ENCODE peak calls at places on chromosomes 13 and 19, in six cellular contexts. K is GM19239, B is AG09319, E is tibial artery, Q is heart left ventricle, W is fibroblast of the aortic adventitia. C is an unnamed sample.

GRCh38 chr13:66859078-66859477 is 371.1 kb downstream of the PCDH9 start:
- DNase-seq in W (no peak), Q (no peak), K (no peak), B (no peak), E (no peak), C (peak; percentile 30)

GRCh38 chr13:104008571-104009435 is 942.6 kb upstream of the SLC10A2 start:
- DNase-seq in B (no peak), W (peak; percentile 44), Q (no peak), E (no peak), K (no peak), C (no peak)

GRCh38 chr13:42574435-42575311 is 721 bp downstream of the TNFSF11 start:
- DNase-seq in K (peak; percentile 67), Q (no peak), E (no peak), W (no peak), B (no peak), C (no peak)

GRCh38 chr19:7680606-7681335 is at the start of gene TRAPPC5:
- DNase-seq in Q (peak; percentile 89), K (peak; percentile 89), B (peak; percentile 42), E (peak; percentile 89), W (peak; percentile 73), C (peak; percentile 90)

GRCh38 chr13:66367356-66367755 is 862.8 kb downstream of the PCDH9 start:
- DNase-seq in E (no peak), K (no peak), W (no peak), Q (no peak), B (no peak), C (no peak)

GRCh38 chr13:92473736-92474465 is 752.7 kb upstream of the GPC6 start:
- DNase-seq in K (no peak), Q (no peak), W (no peak), E (no peak), B (no peak), C (no peak)

GRCh38 chr13:49374585-49375290 is 69.1 kb downstream of the CAB39L start:
- DNase-seq in W (peak; percentile 59), E (no peak), Q (no peak), B (peak; percentile 57), K (no peak), C (no peak)

GRCh38 chr13:21243045-21243842 is 66.8 kb downstream of the MRPL57 start:
- DNase-seq in Q (no peak), E (no peak), K (no peak), B (no peak), W (no peak), C (no peak)

GRCh38 chr19:41641879-41642485 is 15.1 kb upstream of the CEACAM4 start:
- DNase-seq in K (peak; percentile 67), W (peak; percentile 59), Q (peak; percentile 50), E (no peak), B (peak; percentile 20), C (peak; percentile 73)

GRCh38 chr13:21674271-21675009 is 3.6 kb downstream of the FGF9 start:
- DNase-seq in B (no peak), W (no peak), K (no peak), E (no peak), Q (peak; percentile 38), C (peak; percentile 39)

GRCh38 chr13:21988624-21989023 is 317.8 kb downstream of the FGF9 start:
- DNase-seq in K (no peak), W (no peak), B (no peak), Q (no peak), E (no peak), C (no peak)

GRCh38 chr19:55580628-55581144 is at the start of gene ZNF579:
- DNase-seq in Q (peak; percentile 90), B (peak; percentile 76), K (peak; percentile 96), E (peak; percentile 90), W (peak; percentile 93), C (no peak)

GRCh38 chr13:87810391-87810801 is 139.2 kb downstream of the SLITRK5 start:
- DNase-seq in K (no peak), Q (no peak), E (no peak), B (no peak), W (no peak), C (no peak)

GRCh38 chr19:1651548-1652394 is 644 bp downstream of the TCF3 start:
- DNase-seq in B (no peak), E (no peak), Q (peak; percentile 50), K (no peak), W (peak; percentile 13), C (peak; percentile 76)

GRCh38 chr13:81957121-81957520 is 1616.2 kb upstream of the SPRY2 start:
- DNase-seq in K (no peak), W (no peak), E (no peak), Q (no peak), B (no peak), C (no peak)

C was measured in MM.1S.